ENCODE peak calls at places on chromosomes 12 and 14, in six cellular contexts. H is foreskin fibroblast, I is OCI-LY7, B is lower leg skin, O is transverse colon, W is H1. X is an unnamed sample.

GRCh38 chr12:52310622-52311281 is 10.4 kb downstream of the KRT83 start:
- DNase-seq in O (no peak), W (no peak), I (no peak), H (no peak), B (peak; percentile 72), X (no peak)

GRCh38 chr12:32312049-32312670 is 87.2 kb upstream of the FGD4 start:
- DNase-seq in I (peak; percentile 82), H (peak; percentile 74), W (no peak), B (no peak), O (no peak), X (no peak)

GRCh38 chr12:11657511-11657910 is 8.0 kb downstream of the ETV6 start:
- DNase-seq in H (peak; percentile 13), I (no peak), W (no peak), B (no peak), O (no peak), X (no peak)

GRCh38 chr12:117809509-117809908 is 159.3 kb downstream of the KSR2 start:
- DNase-seq in B (no peak), I (no peak), H (no peak), W (no peak), O (no peak), X (no peak)

GRCh38 chr12:117854339-117855012 is 114.3 kb downstream of the KSR2 start:
- DNase-seq in H (peak; percentile 62), B (no peak), O (peak; percentile 51), I (peak; percentile 66), W (peak; percentile 44), X (no peak)

GRCh38 chr14:39998854-39999253 is 566.6 kb upstream of the FBXO33 start:
- DNase-seq in W (no peak), I (no peak), O (no peak), H (no peak), B (no peak), X (no peak)

GRCh38 chr14:22882529-22883190 is 362 bp upstream of the REM2 start:
- DNase-seq in W (no peak), O (peak; percentile 55), B (no peak), I (peak; percentile 76), H (peak; percentile 70), X (no peak)

GRCh38 chr14:22180045-22180444 is 409.0 kb downstream of the DAD1 start:
- DNase-seq in B (no peak), H (no peak), W (no peak), O (no peak), I (no peak), X (no peak)

GRCh38 chr14:35285168-35285990 is 6.8 kb upstream of the PSMA6 start:
- DNase-seq in B (no peak), O (no peak), W (no peak), I (peak; percentile 81), H (peak; percentile 40), X (no peak)

GRCh38 chr12:92107621-92108131 is 38.0 kb downstream of the BTG1 start:
- DNase-seq in B (no peak), I (no peak), O (no peak), W (no peak), H (no peak), X (no peak)

GRCh38 chr12:124939428-124940142 is 25.1 kb upstream of the UBC start:
- DNase-seq in H (peak; percentile 98), I (peak; percentile 91), O (peak; percentile 90), B (peak; percentile 98), W (peak; percentile 90), X (peak; percentile 98)

GRCh38 chr12:68222336-68222735 is 3.3 kb downstream of the IL26 start:
- DNase-seq in W (no peak), I (no peak), B (no peak), O (no peak), H (peak; percentile 13), X (no peak)

GRCh38 chr14:101557811-101558738 is 3.2 kb upstream of the DIO3 start:
- DNase-seq in H (no peak), O (peak; percentile 26), B (no peak), I (no peak), W (no peak), X (no peak)

GRCh38 chr12:48026081-48026827 is 22.0 kb upstream of the COL2A1 start:
- DNase-seq in B (peak; percentile 75), H (no peak), I (no peak), O (no peak), W (no peak), X (no peak)

GRCh38 chr12:132765366-132765765 is 3.7 kb upstream of the ANKLE2 start:
- DNase-seq in H (no peak), O (no peak), B (no peak), W (no peak), I (no peak), X (no peak)

GRCh38 chr12:50579757-50580267 is 75.0 kb downstream of the DIP2B start:
- DNase-seq in I (peak; percentile 9), W (no peak), B (no peak), O (no peak), H (no peak), X (no peak)

GRCh38 chr14:61103541-61104339 is 122.7 kb downstream of the SLC38A6 start:
- DNase-seq in O (peak; percentile 25), H (peak; percentile 97), B (peak; percentile 90), I (no peak), W (peak; percentile 47), X (peak; percentile 92)

GRCh38 chr12:94326727-94327126 is 132.9 kb downstream of the CEP83 start:
- DNase-seq in I (no peak), H (peak; percentile 63), B (no peak), W (no peak), O (no peak), X (no peak)

GRCh38 chr12:46523446-46523845 is 150.9 kb upstream of the SLC38A2 start:
- DNase-seq in I (no peak), W (no peak), O (no peak), H (no peak), B (no peak), X (no peak)

GRCh38 chr14:63179383-63179782 is 24.9 kb upstream of the RHOJ start:
- DNase-seq in H (no peak), O (no peak), I (no peak), W (no peak), B (no peak), X (no peak)

GRCh38 chr12:121484967-121485366 is 85.0 kb downstream of the RNF34 start:
- DNase-seq in I (no peak), O (no peak), W (no peak), B (no peak), H (no peak), X (no peak)

GRCh38 chr14:80275208-80275850 is 64.0 kb upstream of the DIO2 start:
- DNase-seq in W (no peak), H (peak; percentile 8), B (no peak), I (no peak), O (no peak), X (no peak)

GRCh38 chr14:103155013-103155412 is 31.8 kb downstream of the TNFAIP2 start:
- DNase-seq in I (no peak), W (no peak), H (peak; percentile 88), O (peak; percentile 34), B (peak; percentile 95), X (no peak)

GRCh38 chr12:27194644-27195043 is 49.4 kb upstream of the STK38L start:
- DNase-seq in B (no peak), O (no peak), I (no peak), W (no peak), H (no peak), X (no peak)

GRCh38 chr12:27104546-27104945 is 22.2 kb upstream of the C12orf71 start:
- DNase-seq in B (no peak), H (no peak), W (no peak), O (no peak), I (no peak), X (no peak)

GRCh38 chr12:6970096-6970527 is 352 bp downstream of the PHB2 start:
- DNase-seq in H (peak; percentile 24), O (no peak), W (no peak), I (no peak), B (peak; percentile 91), X (no peak)

GRCh38 chr12:98354520-98354919 is 160.9 kb upstream of the TMPO start:
- DNase-seq in I (no peak), W (no peak), O (no peak), H (no peak), B (no peak), X (no peak)

GRCh38 chr14:42994001-42994736 is 1387.5 kb downstream of the LRFN5 start:
- DNase-seq in W (no peak), I (no peak), O (no peak), B (no peak), H (peak; percentile 66), X (no peak)
- TF ChIP-seq CTCF in W (no peak), I (no peak), O (no peak), B (no peak), H (no peak), X (no peak)

DNA sequence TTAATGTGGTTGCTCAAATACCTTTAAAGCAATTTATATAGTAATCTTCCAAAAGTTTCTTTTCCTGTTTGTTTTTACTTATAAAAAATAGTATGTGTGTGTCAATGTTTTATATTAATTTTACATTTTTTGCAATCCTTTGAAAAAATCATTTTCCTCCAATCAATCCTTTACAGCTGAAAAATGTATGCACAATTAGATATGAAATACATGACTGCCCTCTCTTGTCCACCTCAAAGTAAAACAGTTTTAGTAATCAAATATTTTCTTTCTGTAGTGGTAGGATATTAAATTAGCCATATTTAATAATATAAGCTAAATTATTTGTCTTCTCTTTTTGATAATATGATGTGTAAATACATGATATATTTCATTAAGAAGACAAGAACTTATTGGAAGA is 269.9 kb downstream of the ADAMTS20 start:
- DNase-seq in W (no peak), O (no peak), H (peak; percentile 69), B (no peak), I (no peak), X (no peak)
- TF ChIP-seq CTCF in W (no peak), O (no peak), H (peak; percentile 19), B (no peak), I (peak; percentile 44), X (peak; percentile 26)

DNA sequence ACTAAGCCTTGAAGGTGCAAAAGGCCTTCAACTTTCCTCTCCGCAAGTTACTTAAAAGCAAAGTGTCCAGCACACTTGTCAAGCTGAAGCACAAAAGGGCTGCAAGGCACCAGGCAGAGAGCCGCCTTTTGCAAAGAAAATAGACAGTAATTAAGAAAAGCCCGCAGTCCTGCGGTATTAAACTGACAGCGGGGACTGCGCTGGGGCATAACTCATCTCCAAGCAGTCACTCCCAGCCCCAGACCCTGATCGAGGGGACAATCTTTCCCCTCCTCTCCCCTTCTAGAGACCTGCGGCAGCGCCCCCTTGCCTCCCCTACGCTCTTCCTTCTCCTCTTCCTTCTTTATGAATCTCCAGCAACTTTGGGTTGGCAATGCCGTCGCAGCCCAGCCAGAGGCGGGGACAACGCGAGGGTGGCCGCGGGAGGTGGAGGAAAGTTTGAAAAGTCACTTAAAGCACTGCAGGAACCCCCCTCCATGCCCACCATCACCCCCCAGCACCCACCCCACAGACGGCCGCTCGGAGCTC is 200.9 kb upstream of the CAND1 start:
- DNase-seq in B (peak; percentile 84), O (peak; percentile 13), W (peak; percentile 7), H (peak; percentile 20), I (peak; percentile 5), X (no peak)
- TF ChIP-seq CTCF in B (no peak), O (no peak), W (no peak), H (no peak), I (peak; percentile 26), X (peak; percentile 8)

DNA sequence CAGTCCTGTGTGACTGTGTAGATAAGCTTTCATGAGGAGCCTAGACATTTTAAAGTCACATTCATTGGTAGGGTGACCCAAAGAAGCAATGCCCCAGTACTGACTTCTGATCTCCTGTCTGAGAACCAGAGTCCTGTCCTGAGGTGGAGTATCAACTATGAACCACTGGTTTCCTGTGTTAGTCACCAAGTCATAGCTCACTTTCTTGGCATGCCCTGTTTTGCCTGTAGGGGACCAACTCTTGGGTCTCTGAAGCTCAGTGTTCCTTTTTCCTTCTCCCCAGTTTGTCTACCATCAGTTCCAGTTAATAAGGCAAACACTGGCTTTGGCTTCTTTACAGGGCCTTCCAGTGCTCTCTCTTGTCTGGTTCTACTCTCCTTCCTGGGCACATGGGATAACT is 97.4 kb downstream of the C12orf75 start:
- DNase-seq in H (peak; percentile 20), O (no peak), W (no peak), I (no peak), B (no peak), X (no peak)
- TF ChIP-seq CTCF in H (no peak), O (no peak), W (peak; percentile 4), I (peak; percentile 28), B (no peak), X (no peak)

X was measured in esophagus muscularis mucosa.